ENCODE peak calls at places on chromosomes 13 and 19, in seven cellular contexts. I is EL, Y is left kidney, W is activated T-cell treated with anti-CD3 and anti-CD28 coated beads for 1 hour, T is HT1080, D is KG1, B is HFF-Myc. K is an unnamed sample.

GRCh38 chr13:41075034-41075433 is 13.7 kb downstream of the WBP4 start:
- DNase-seq in T (no peak), Y (peak), W (peak), D (no peak), I (peak), B (no peak), K (peak)

GRCh38 chr13:71922191-71922590 is 55.2 kb upstream of the DACH1 start:
- DNase-seq in W (no peak), D (no peak), T (no peak), B (no peak), Y (no peak), I (no peak), K (no peak)

GRCh38 chr19:3046621-3047306 is 15.5 kb downstream of the TLE5 start:
- DNase-seq in I (no peak), Y (peak), T (no peak), B (no peak), D (no peak), W (no peak), K (no peak)

GRCh38 chr19:19334063-19334988 is 13.7 kb downstream of the MAU2 start:
- DNase-seq in B (no peak), I (no peak), Y (no peak), D (no peak), W (no peak), T (no peak), K (no peak)

GRCh38 chr19:43460362-43461016 is 4.9 kb downstream of the LYPD3 start:
- DNase-seq in D (no peak), B (no peak), W (no peak), T (no peak), I (no peak), Y (peak), K (no peak)

GRCh38 chr13:23956106-23956505 is 58.8 kb upstream of the C1QTNF9B start:
- DNase-seq in Y (peak), I (peak), T (peak), D (no peak), B (no peak), W (no peak), K (peak)

GRCh38 chr19:29939628-29940027 is 2.4 kb upstream of the URI1 start:
- DNase-seq in I (no peak), D (no peak), Y (no peak), T (no peak), W (no peak), B (no peak), K (no peak)

GRCh38 chr19:43452517-43453045 is 12.8 kb downstream of the LYPD3 start:
- DNase-seq in W (no peak), B (no peak), I (no peak), T (no peak), D (no peak), Y (no peak), K (no peak)

GRCh38 chr19:35757231-35757748 is 461 bp upstream of the HSPB6 start:
- DNase-seq in Y (peak), I (peak), D (no peak), W (no peak), T (peak), B (no peak), K (peak)

GRCh38 chr13:109151255-109151654 is 521.8 kb downstream of the MYO16 start:
- DNase-seq in W (no peak), B (no peak), D (no peak), I (peak), T (no peak), Y (no peak), K (no peak)

GRCh38 chr13:50081106-50081898 is 66.1 kb downstream of the KCNRG start:
- DNase-seq in T (no peak), D (no peak), W (peak), Y (peak), I (no peak), B (no peak), K (peak)

GRCh38 chr13:23322353-23323336 is 110.9 kb downstream of the SACS start:
- DNase-seq in D (no peak), T (no peak), W (no peak), I (peak), B (no peak), Y (no peak), K (peak)

GRCh38 chr19:46697142-46697960 is 19.6 kb downstream of the PRKD2 start:
- DNase-seq in T (no peak), W (no peak), B (no peak), Y (peak), D (no peak), I (peak), K (peak)

GRCh38 chr13:114154476-114154875 is 22.1 kb upstream of the RASA3 start:
- DNase-seq in B (no peak), W (no peak), T (no peak), Y (no peak), D (no peak), I (no peak), K (no peak)

GRCh38 chr13:80215368-80215767 is 125.6 kb downstream of the SPRY2 start:
- DNase-seq in B (no peak), W (no peak), T (no peak), Y (no peak), D (no peak), I (no peak), K (peak)

GRCh38 chr13:112453207-112453829 is 77.2 kb downstream of the SPACA7 start:
- DNase-seq in D (no peak), B (no peak), T (no peak), Y (no peak), I (no peak), W (no peak), K (no peak)

GRCh38 chr13:27744861-27745260 is 47.4 kb upstream of the GSX1 start:
- DNase-seq in T (no peak), I (no peak), Y (peak), W (no peak), D (no peak), B (no peak), K (no peak)

GRCh38 chr19:11324079-11324661 is 15.3 kb downstream of the RAB3D start:
- DNase-seq in Y (peak), T (peak), W (no peak), D (peak), B (peak), I (peak), K (peak)

GRCh38 chr13:31314961-31315360 is 115.2 kb downstream of the B3GLCT start:
- DNase-seq in D (no peak), T (no peak), I (no peak), W (no peak), Y (no peak), B (no peak), K (no peak)

GRCh38 chr13:109447667-109448066 is 338.7 kb downstream of the IRS2 start:
- DNase-seq in T (peak), I (no peak), W (no peak), D (no peak), Y (no peak), B (no peak), K (no peak)

GRCh38 chr19:52987221-52987620 is 24.5 kb upstream of the ZNF816 start:
- DNase-seq in W (no peak), Y (no peak), D (no peak), B (no peak), I (no peak), T (no peak), K (no peak)

GRCh38 chr13:97254809-97255208 is 32.7 kb downstream of the MBNL2 start:
- DNase-seq in Y (no peak), T (peak), D (no peak), I (peak), W (no peak), B (no peak), K (peak)

K was measured in GM23248.